ENCODE peak calls at places on chromosomes 11 and 22, in six cellular contexts. One of them, this sample, is unnamed.

GRCh38 chr22:49290286-49290685 is 537.4 kb downstream of the BRD1 start:
- DNase-seq in lung: no peak
- DNase-seq in AG04450: no peak
- DNase-seq in psoas muscle: no peak
- DNase-seq in transverse colon: no peak
- DNase-seq in OCI-LY7: no peak
- DNase-seq in this sample: no peak

GRCh38 chr22:41915035-41915782 is at the start of gene SHISA8:
- DNase-seq in lung: no peak
- DNase-seq in AG04450: no peak
- DNase-seq in psoas muscle: peak; percentile 56
- DNase-seq in transverse colon: peak; percentile 64
- DNase-seq in OCI-LY7: no peak
- DNase-seq in this sample: no peak

GRCh38 chr11:86741489-86742435 is 58.6 kb upstream of the PRSS23 start:
- DNase-seq in lung: no peak
- DNase-seq in AG04450: no peak
- DNase-seq in psoas muscle: no peak
- DNase-seq in transverse colon: no peak
- DNase-seq in OCI-LY7: no peak
- DNase-seq in this sample: no peak

GRCh38 chr11:119092880-119093665 is 8.4 kb downstream of the HMBS start:
- DNase-seq in lung: no peak
- DNase-seq in AG04450: no peak
- DNase-seq in psoas muscle: no peak
- DNase-seq in transverse colon: no peak
- DNase-seq in OCI-LY7: no peak
- DNase-seq in this sample: no peak

GRCh38 chr22:26624788-26625187 is 3.0 kb downstream of the CRYBA4 start:
- DNase-seq in lung: no peak
- DNase-seq in AG04450: no peak
- DNase-seq in psoas muscle: no peak
- DNase-seq in transverse colon: no peak
- DNase-seq in OCI-LY7: no peak
- DNase-seq in this sample: no peak

GRCh38 chr11:9643751-9644150 is 20.1 kb upstream of the SWAP70 start:
- DNase-seq in lung: no peak
- DNase-seq in AG04450: no peak
- DNase-seq in psoas muscle: no peak
- DNase-seq in transverse colon: no peak
- DNase-seq in OCI-LY7: no peak
- DNase-seq in this sample: no peak

GRCh38 chr11:33373636-33374035 is 116.5 kb downstream of the HIPK3 start:
- DNase-seq in lung: no peak
- DNase-seq in AG04450: no peak
- DNase-seq in psoas muscle: no peak
- DNase-seq in transverse colon: no peak
- DNase-seq in OCI-LY7: no peak
- DNase-seq in this sample: no peak

GRCh38 chr22:36439481-36440271 is 41.8 kb downstream of the TXN2 start:
- DNase-seq in lung: no peak
- DNase-seq in AG04450: peak; percentile 88
- DNase-seq in psoas muscle: peak; percentile 51
- DNase-seq in transverse colon: peak; percentile 65
- DNase-seq in OCI-LY7: no peak
- DNase-seq in this sample: no peak

GRCh38 chr22:37529652-37530345 is 10.6 kb upstream of the CARD10 start:
- DNase-seq in lung: no peak
- DNase-seq in AG04450: no peak
- DNase-seq in psoas muscle: no peak
- DNase-seq in transverse colon: peak; percentile 78
- DNase-seq in OCI-LY7: no peak
- DNase-seq in this sample: no peak

GRCh38 chr11:68959465-68960298 is 21.1 kb downstream of the MRGPRD start:
- DNase-seq in lung: no peak
- DNase-seq in AG04450: no peak
- DNase-seq in psoas muscle: no peak
- DNase-seq in transverse colon: no peak
- DNase-seq in OCI-LY7: no peak
- DNase-seq in this sample: no peak

GRCh38 chr11:7512525-7513209 is 1.1 kb upstream of the PPFIBP2 start:
- DNase-seq in lung: peak; percentile 64
- DNase-seq in AG04450: no peak
- DNase-seq in psoas muscle: peak; percentile 91
- DNase-seq in transverse colon: peak; percentile 80
- DNase-seq in OCI-LY7: peak; percentile 91
- DNase-seq in this sample: no peak

GRCh38 chr22:30941363-30941740 is 27.2 kb downstream of the MORC2 start:
- DNase-seq in lung: no peak
- DNase-seq in AG04450: no peak
- DNase-seq in psoas muscle: no peak
- DNase-seq in transverse colon: no peak
- DNase-seq in OCI-LY7: no peak
- DNase-seq in this sample: no peak

GRCh38 chr11:67120881-67121710 is 2.0 kb downstream of the KDM2A start:
- DNase-seq in lung: peak; percentile 41
- DNase-seq in AG04450: no peak
- DNase-seq in psoas muscle: no peak
- DNase-seq in transverse colon: peak; percentile 53
- DNase-seq in OCI-LY7: peak; percentile 87
- DNase-seq in this sample: no peak

GRCh38 chr11:31995525-31996123 is 95.2 kb upstream of the RCN1 start:
- DNase-seq in lung: no peak
- DNase-seq in AG04450: no peak
- DNase-seq in psoas muscle: no peak
- DNase-seq in transverse colon: no peak
- DNase-seq in OCI-LY7: peak; percentile 1
- DNase-seq in this sample: no peak

GRCh38 chr11:31687256-31687655 is 123.9 kb downstream of the PAX6 start:
- DNase-seq in lung: no peak
- DNase-seq in AG04450: no peak
- DNase-seq in psoas muscle: no peak
- DNase-seq in transverse colon: no peak
- DNase-seq in OCI-LY7: no peak
- DNase-seq in this sample: no peak

GRCh38 chr22:23392420-23393121 is 187.5 kb downstream of the IGLL1 start:
- DNase-seq in lung: no peak
- DNase-seq in AG04450: no peak
- DNase-seq in psoas muscle: no peak
- DNase-seq in transverse colon: no peak
- DNase-seq in OCI-LY7: no peak
- DNase-seq in this sample: no peak

DNA sequence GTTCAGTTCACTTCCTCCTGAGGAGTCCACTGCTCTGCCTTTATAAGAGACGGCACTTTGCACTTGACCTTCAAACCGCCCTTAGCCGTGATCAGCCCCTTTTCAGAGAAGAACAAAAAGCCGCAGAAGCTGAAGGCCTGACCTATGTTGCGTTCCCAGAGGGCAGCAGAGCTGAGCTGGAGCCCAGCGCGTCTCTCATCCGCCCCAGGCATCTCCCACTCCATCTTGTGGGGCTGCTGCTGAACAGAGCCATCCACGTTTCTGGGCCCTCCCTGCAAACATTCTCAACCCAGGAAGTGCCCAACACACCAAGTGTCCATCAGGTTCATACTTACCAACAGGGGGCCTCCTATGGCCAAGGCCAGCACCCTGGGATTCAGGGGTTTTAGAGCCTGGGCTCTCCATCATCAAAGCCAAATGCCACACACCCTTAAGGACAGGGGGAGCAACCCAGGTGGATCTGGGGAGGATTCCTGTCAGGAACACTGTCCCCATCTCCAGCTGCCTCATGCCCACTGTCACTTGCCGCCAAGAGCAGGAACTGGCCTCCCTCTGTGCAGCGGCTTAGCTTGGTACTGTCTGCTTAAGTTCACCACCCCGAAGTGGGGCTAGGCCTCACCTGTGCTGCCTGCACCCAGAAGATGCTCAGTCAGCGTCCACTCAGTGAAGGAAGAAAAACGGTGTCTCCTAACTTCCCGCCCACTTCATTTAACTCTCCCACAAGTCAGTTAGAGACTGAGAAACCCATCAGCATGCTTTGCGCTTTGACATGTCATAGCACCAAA is 16.0 kb upstream of the EFCAB6 start:
- DNase-seq in lung: no peak
- DNase-seq in AG04450: no peak
- DNase-seq in psoas muscle: no peak
- DNase-seq in transverse colon: no peak
- DNase-seq in OCI-LY7: no peak
- DNase-seq in this sample: no peak
- H3K27ac ChIP-seq in lung: no peak overlapping the region
- H3K27ac ChIP-seq in AG04450: no peak overlapping the region
- H3K27ac ChIP-seq in psoas muscle: no peak overlapping the region
- H3K27ac ChIP-seq in transverse colon: no peak overlapping the region
- H3K27ac ChIP-seq in OCI-LY7: no peak overlapping the region
- H3K27ac ChIP-seq in this sample: no peak overlapping the region

GRCh38 chr11:64688534-64688982 is 34.4 kb downstream of the NRXN2 start:
- DNase-seq in lung: peak; percentile 85
- DNase-seq in AG04450: peak; percentile 50
- DNase-seq in psoas muscle: peak; percentile 91
- DNase-seq in transverse colon: peak; percentile 89
- DNase-seq in OCI-LY7: peak; percentile 95
- DNase-seq in this sample: peak; percentile 78
- H3K4me3 ChIP-seq in lung: no peak overlapping the region
- H3K4me3 ChIP-seq in AG04450: peak overlapping the region; percentile 59
- H3K4me3 ChIP-seq in psoas muscle: peak overlapping the region; percentile 63
- H3K4me3 ChIP-seq in transverse colon: peak overlapping the region; percentile 50
- H3K4me3 ChIP-seq in OCI-LY7: peak overlapping the region; percentile 67
- H3K4me3 ChIP-seq in this sample: no peak overlapping the region

GRCh38 chr22:19143212-19143611 is 1.2 kb downstream of the ESS2 start:
- DNase-seq in lung: no peak
- DNase-seq in AG04450: no peak
- DNase-seq in psoas muscle: no peak
- DNase-seq in transverse colon: no peak
- DNase-seq in OCI-LY7: no peak
- DNase-seq in this sample: no peak

GRCh38 chr22:19146215-19146968 is 1.9 kb upstream of the ESS2 start:
- DNase-seq in lung: no peak
- DNase-seq in AG04450: no peak
- DNase-seq in psoas muscle: no peak
- DNase-seq in transverse colon: no peak
- DNase-seq in OCI-LY7: no peak
- DNase-seq in this sample: no peak

GRCh38 chr22:19142394-19142793 is 2.1 kb downstream of the ESS2 start:
- DNase-seq in lung: no peak
- DNase-seq in AG04450: no peak
- DNase-seq in psoas muscle: no peak
- DNase-seq in transverse colon: no peak
- DNase-seq in OCI-LY7: no peak
- DNase-seq in this sample: no peak

GRCh38 chr22:19147193-19147780 is 2.8 kb downstream of the GSC2 start:
- DNase-seq in lung: no peak
- DNase-seq in AG04450: no peak
- DNase-seq in psoas muscle: no peak
- DNase-seq in transverse colon: no peak
- DNase-seq in OCI-LY7: no peak
- DNase-seq in this sample: no peak

GRCh38 chr22:19143967-19144400 is 467 bp downstream of the ESS2 start:
- DNase-seq in lung: no peak
- DNase-seq in AG04450: no peak
- DNase-seq in psoas muscle: no peak
- DNase-seq in transverse colon: no peak
- DNase-seq in OCI-LY7: peak; percentile 17
- DNase-seq in this sample: no peak
- H3K27ac ChIP-seq in lung: peak overlapping the region; percentile 71
- H3K27ac ChIP-seq in AG04450: peak overlapping the region; percentile 57
- H3K27ac ChIP-seq in psoas muscle: peak overlapping the region; percentile 68
- H3K27ac ChIP-seq in transverse colon: peak overlapping the region; percentile 88
- H3K27ac ChIP-seq in OCI-LY7: no peak overlapping the region
- H3K27ac ChIP-seq in this sample: no peak overlapping the region

GRCh38 chr11:17489729-17490128 is 13.1 kb upstream of the ABCC8 start:
- DNase-seq in lung: no peak
- DNase-seq in AG04450: no peak
- DNase-seq in psoas muscle: no peak
- DNase-seq in transverse colon: no peak
- DNase-seq in OCI-LY7: no peak
- DNase-seq in this sample: no peak

GRCh38 chr11:17488563-17488962 is 11.9 kb upstream of the ABCC8 start:
- DNase-seq in lung: no peak
- DNase-seq in AG04450: no peak
- DNase-seq in psoas muscle: no peak
- DNase-seq in transverse colon: no peak
- DNase-seq in OCI-LY7: no peak
- DNase-seq in this sample: no peak

GRCh38 chr11:17494019-17494418 is 17.4 kb upstream of the ABCC8 start:
- DNase-seq in lung: no peak
- DNase-seq in AG04450: no peak
- DNase-seq in psoas muscle: no peak
- DNase-seq in transverse colon: no peak
- DNase-seq in OCI-LY7: no peak
- DNase-seq in this sample: no peak

GRCh38 chr11:17490232-17490631 is 13.6 kb upstream of the ABCC8 start:
- DNase-seq in lung: no peak
- DNase-seq in AG04450: no peak
- DNase-seq in psoas muscle: no peak
- DNase-seq in transverse colon: no peak
- DNase-seq in OCI-LY7: no peak
- DNase-seq in this sample: no peak

DNA sequence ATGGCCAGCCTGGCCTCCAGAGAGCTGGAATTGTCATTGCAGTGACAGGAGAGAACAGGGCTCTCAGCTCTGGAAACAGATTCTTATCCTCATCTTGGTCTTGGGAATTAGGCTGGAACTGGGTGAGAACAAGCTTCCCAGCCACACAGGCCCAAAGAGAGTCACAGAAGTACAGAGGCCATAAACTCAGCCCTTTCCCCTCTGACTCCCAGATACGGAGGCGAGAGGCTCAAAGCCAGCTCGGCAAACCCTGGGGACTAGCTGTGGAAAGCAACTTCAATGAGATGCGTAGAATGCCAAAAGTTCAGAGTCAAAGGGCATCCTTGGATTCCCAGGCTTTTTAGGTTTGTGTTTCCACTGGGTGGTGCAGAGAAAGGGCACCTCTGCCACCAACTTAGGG is 14.3 kb upstream of the ABCC8 start:
- DNase-seq in lung: no peak
- DNase-seq in AG04450: no peak
- DNase-seq in psoas muscle: no peak
- DNase-seq in transverse colon: no peak
- DNase-seq in OCI-LY7: no peak
- DNase-seq in this sample: no peak
- H3K4me3 ChIP-seq in lung: no peak overlapping the region
- H3K4me3 ChIP-seq in AG04450: no peak overlapping the region
- H3K4me3 ChIP-seq in psoas muscle: no peak overlapping the region
- H3K4me3 ChIP-seq in transverse colon: no peak overlapping the region
- H3K4me3 ChIP-seq in OCI-LY7: no peak overlapping the region
- H3K4me3 ChIP-seq in this sample: no peak overlapping the region

GRCh38 chr11:65897020-65897471 is 3.1 kb downstream of the FOSL1 start:
- DNase-seq in lung: no peak
- DNase-seq in AG04450: no peak
- DNase-seq in psoas muscle: no peak
- DNase-seq in transverse colon: no peak
- DNase-seq in OCI-LY7: no peak
- DNase-seq in this sample: no peak
- H3K27ac ChIP-seq in lung: no peak overlapping the region
- H3K27ac ChIP-seq in AG04450: peak overlapping the region; percentile 68
- H3K27ac ChIP-seq in psoas muscle: no peak overlapping the region
- H3K27ac ChIP-seq in transverse colon: no peak overlapping the region
- H3K27ac ChIP-seq in OCI-LY7: no peak overlapping the region
- H3K27ac ChIP-seq in this sample: peak overlapping the region; percentile 96

GRCh38 chr22:20567371-20567847 is 60.0 kb downstream of the MED15 start:
- DNase-seq in lung: no peak
- DNase-seq in AG04450: no peak
- DNase-seq in psoas muscle: no peak
- DNase-seq in transverse colon: no peak
- DNase-seq in OCI-LY7: no peak
- DNase-seq in this sample: no peak
- H3K4me3 ChIP-seq in lung: no peak overlapping the region
- H3K4me3 ChIP-seq in AG04450: no peak overlapping the region
- H3K4me3 ChIP-seq in psoas muscle: no peak overlapping the region
- H3K4me3 ChIP-seq in transverse colon: no peak overlapping the region
- H3K4me3 ChIP-seq in OCI-LY7: no peak overlapping the region
- H3K4me3 ChIP-seq in this sample: no peak overlapping the region

This sample was measured in RWPE2.